ENCODE peak calls at places on chromosomes 11 and 22, in ten cellular contexts. P, A, Z, S, M, K, U, X, F and O are unnamed samples.

GRCh38 chr22:22458387-22458786 is 50.2 kb downstream of the ZNF280B start:
- ATAC-seq in P (no peak), A (no peak), Z (no peak), S (no peak), M (no peak), K (no peak), U (no peak), X (no peak), F (no peak), O (no peak)

GRCh38 chr11:69541501-69542313 is 60.2 kb downstream of the LINC01488 start:
- ATAC-seq in P (no peak), A (no peak), Z (no peak), S (peak; percentile 67), M (peak; percentile 66), K (no peak), U (no peak), X (no peak), F (no peak), O (no peak)

GRCh38 chr11:128069665-128070064 is 517.7 kb downstream of the ETS1 start:
- ATAC-seq in P (no peak), A (no peak), Z (no peak), S (no peak), M (no peak), K (no peak), U (no peak), X (no peak), F (no peak), O (no peak)

GRCh38 chr11:110338684-110339083 is 42.3 kb upstream of the RDX start:
- ATAC-seq in P (no peak), A (peak; percentile 89), Z (peak; percentile 39), S (peak; percentile 38), M (no peak), K (no peak), U (no peak), X (no peak), F (no peak), O (no peak)

GRCh38 chr11:44409558-44410236 is 99.8 kb upstream of the ALX4 start:
- ATAC-seq in P (no peak), A (peak; percentile 62), Z (peak; percentile 26), S (no peak), M (peak; percentile 83), K (no peak), U (no peak), X (no peak), F (no peak), O (no peak)

GRCh38 chr11:31397239-31397834 is 27.7 kb downstream of the DNAJC24 start:
- ATAC-seq in P (no peak), A (no peak), Z (no peak), S (peak; percentile 41), M (no peak), K (no peak), U (no peak), X (no peak), F (no peak), O (no peak)

GRCh38 chr11:96146765-96147164 is 196.2 kb downstream of the MAML2 start:
- ATAC-seq in P (no peak), A (no peak), Z (no peak), S (no peak), M (no peak), K (no peak), U (no peak), X (no peak), F (no peak), O (no peak)

GRCh38 chr11:70434813-70435300 is 36.5 kb downstream of the CTTN start:
- ATAC-seq in P (no peak), A (no peak), Z (no peak), S (no peak), M (no peak), K (no peak), U (no peak), X (no peak), F (no peak), O (no peak)

GRCh38 chr11:102546427-102546826 is 15.9 kb upstream of the MMP7 start:
- ATAC-seq in P (peak; percentile 48), A (peak; percentile 60), Z (no peak), S (no peak), M (no peak), K (no peak), U (no peak), X (no peak), F (peak; percentile 47), O (peak; percentile 44)

GRCh38 chr11:13448876-13449275 is 14.1 kb downstream of the BTBD10 start:
- ATAC-seq in P (no peak), A (no peak), Z (peak; percentile 89), S (peak; percentile 69), M (peak; percentile 52), K (no peak), U (peak; percentile 87), X (no peak), F (no peak), O (no peak)

GRCh38 chr11:15171956-15172355 is 57.2 kb downstream of the INSC start:
- ATAC-seq in P (no peak), A (no peak), Z (no peak), S (no peak), M (no peak), K (no peak), U (no peak), X (no peak), F (no peak), O (no peak)

GRCh38 chr11:79626135-79626748 is 185.4 kb upstream of the TENM4 start:
- ATAC-seq in P (no peak), A (no peak), Z (peak; percentile 26), S (peak; percentile 59), M (no peak), K (no peak), U (no peak), X (no peak), F (no peak), O (peak; percentile 40)

GRCh38 chr11:66886671-66887221 is 29.9 kb downstream of the LRFN4 start:
- ATAC-seq in P (no peak), A (no peak), Z (no peak), S (peak; percentile 21), M (peak; percentile 43), K (no peak), U (peak; percentile 68), X (no peak), F (no peak), O (no peak)

GRCh38 chr22:38716271-38716670 is 10.5 kb downstream of the GTPBP1 start:
- ATAC-seq in P (no peak), A (no peak), Z (no peak), S (no peak), M (no peak), K (no peak), U (no peak), X (no peak), F (no peak), O (no peak)

GRCh38 chr11:3857628-3858027 is 2.2 kb downstream of the STIM1 start:
- ATAC-seq in P (no peak), A (no peak), Z (no peak), S (no peak), M (no peak), K (no peak), U (no peak), X (no peak), F (no peak), O (no peak)

GRCh38 chr11:76139317-76139716 is 67.0 kb downstream of the WNT11 start:
- ATAC-seq in P (no peak), A (no peak), Z (peak; percentile 39), S (peak; percentile 26), M (peak; percentile 53), K (no peak), U (no peak), X (no peak), F (no peak), O (no peak)

GRCh38 chr11:108216988-108217387 is 5.5 kb downstream of the NPAT start:
- ATAC-seq in P (no peak), A (no peak), Z (no peak), S (no peak), M (no peak), K (peak; percentile 64), U (no peak), X (peak; percentile 61), F (no peak), O (no peak)

GRCh38 chr11:13168281-13168680 is 109.3 kb upstream of the BMAL1 start:
- ATAC-seq in P (no peak), A (no peak), Z (no peak), S (no peak), M (peak; percentile 45), K (no peak), U (no peak), X (no peak), F (no peak), O (no peak)

GRCh38 chr11:117875397-117876048 is 935 bp downstream of the FXYD6 start:
- ATAC-seq in P (peak; percentile 21), A (peak; percentile 69), Z (peak; percentile 8), S (peak; percentile 8), M (peak; percentile 14), K (peak; percentile 75), U (peak; percentile 43), X (peak; percentile 72), F (peak; percentile 38), O (peak; percentile 51)

GRCh38 chr11:107830915-107831540 is 27.6 kb downstream of the SLC35F2 start:
- ATAC-seq in P (no peak), A (no peak), Z (no peak), S (no peak), M (no peak), K (no peak), U (no peak), X (no peak), F (no peak), O (no peak)

GRCh38 chr22:24437820-24438328 is 10.5 kb downstream of the ADORA2A start:
- ATAC-seq in P (no peak), A (peak; percentile 43), Z (no peak), S (no peak), M (no peak), K (peak; percentile 17), U (no peak), X (peak; percentile 8), F (no peak), O (no peak)

GRCh38 chr11:95520765-95521542 is 268.6 kb downstream of the FAM76B start:
- ATAC-seq in P (no peak), A (no peak), Z (no peak), S (peak; percentile 21), M (no peak), K (no peak), U (no peak), X (no peak), F (no peak), O (no peak)

GRCh38 chr11:64619196-64619595 is 28.2 kb downstream of the SLC22A12 start:
- ATAC-seq in P (no peak), A (no peak), Z (no peak), S (peak; percentile 74), M (peak; percentile 55), K (no peak), U (no peak), X (no peak), F (no peak), O (no peak)